ENCODE peak calls at places on chromosomes 12 and 14, in nine cellular contexts. One of them, this sample, is unnamed.

GRCh38 chr12:13128291-13129000 is 25.0 kb upstream of the GSG1 start:
- DNase-seq in NCI-H2107: no peak
- DNase-seq in stimulated activated CD4-positive, alpha-beta T cell treated with anti-CD3 and anti-CD28 coated beads, Interleukin-15, amount 100 ng/mL, for 1 hour: no peak
- DNase-seq in neuronal stem cell: no peak
- DNase-seq in left cardiac atrium: no peak
- DNase-seq in left ventricle myocardium inferior: no peak
- DNase-seq in NCI-H1436: no peak
- DNase-seq in NCI-H2081: no peak
- DNase-seq in stromal cell of bone marrow: no peak
- DNase-seq in this sample: no peak

GRCh38 chr12:75908961-75909699 is 122.4 kb downstream of the PHLDA1 start:
- DNase-seq in NCI-H2107: no peak
- DNase-seq in stimulated activated CD4-positive, alpha-beta T cell treated with anti-CD3 and anti-CD28 coated beads, Interleukin-15, amount 100 ng/mL, for 1 hour: no peak
- DNase-seq in neuronal stem cell: no peak
- DNase-seq in left cardiac atrium: peak; percentile 80
- DNase-seq in left ventricle myocardium inferior: peak; percentile 78
- DNase-seq in NCI-H1436: no peak
- DNase-seq in NCI-H2081: peak; percentile 76
- DNase-seq in stromal cell of bone marrow: peak; percentile 64
- DNase-seq in this sample: peak; percentile 63

GRCh38 chr12:117228239-117228638 is 38.0 kb upstream of the FBXO21 start:
- DNase-seq in NCI-H2107: no peak
- DNase-seq in stimulated activated CD4-positive, alpha-beta T cell treated with anti-CD3 and anti-CD28 coated beads, Interleukin-15, amount 100 ng/mL, for 1 hour: no peak
- DNase-seq in neuronal stem cell: no peak
- DNase-seq in left cardiac atrium: no peak
- DNase-seq in left ventricle myocardium inferior: no peak
- DNase-seq in NCI-H1436: no peak
- DNase-seq in NCI-H2081: no peak
- DNase-seq in stromal cell of bone marrow: no peak
- DNase-seq in this sample: no peak

GRCh38 chr12:89352492-89353187 is at the start of gene DUSP6:
- DNase-seq in NCI-H2107: peak; percentile 80
- DNase-seq in stimulated activated CD4-positive, alpha-beta T cell treated with anti-CD3 and anti-CD28 coated beads, Interleukin-15, amount 100 ng/mL, for 1 hour: peak; percentile 58
- DNase-seq in neuronal stem cell: peak; percentile 98
- DNase-seq in left cardiac atrium: peak; percentile 96
- DNase-seq in left ventricle myocardium inferior: peak; percentile 94
- DNase-seq in NCI-H1436: peak; percentile 95
- DNase-seq in NCI-H2081: peak; percentile 96
- DNase-seq in stromal cell of bone marrow: peak; percentile 99
- DNase-seq in this sample: peak; percentile 97

GRCh38 chr12:101697197-101697929 is at the start of gene CHPT1:
- DNase-seq in NCI-H2107: peak; percentile 46
- DNase-seq in stimulated activated CD4-positive, alpha-beta T cell treated with anti-CD3 and anti-CD28 coated beads, Interleukin-15, amount 100 ng/mL, for 1 hour: peak; percentile 13
- DNase-seq in neuronal stem cell: peak; percentile 63
- DNase-seq in left cardiac atrium: peak; percentile 82
- DNase-seq in left ventricle myocardium inferior: peak; percentile 84
- DNase-seq in NCI-H1436: peak; percentile 70
- DNase-seq in NCI-H2081: peak; percentile 53
- DNase-seq in stromal cell of bone marrow: no peak
- DNase-seq in this sample: no peak

GRCh38 chr12:43131304-43131703 is 420.7 kb downstream of the ADAMTS20 start:
- DNase-seq in NCI-H2107: no peak
- DNase-seq in stimulated activated CD4-positive, alpha-beta T cell treated with anti-CD3 and anti-CD28 coated beads, Interleukin-15, amount 100 ng/mL, for 1 hour: no peak
- DNase-seq in neuronal stem cell: peak; percentile 5
- DNase-seq in left cardiac atrium: no peak
- DNase-seq in left ventricle myocardium inferior: no peak
- DNase-seq in NCI-H1436: no peak
- DNase-seq in NCI-H2081: no peak
- DNase-seq in stromal cell of bone marrow: no peak
- DNase-seq in this sample: no peak

GRCh38 chr12:53499261-53500118 is at the start of gene MAP3K12:
- DNase-seq in NCI-H2107: no peak
- DNase-seq in stimulated activated CD4-positive, alpha-beta T cell treated with anti-CD3 and anti-CD28 coated beads, Interleukin-15, amount 100 ng/mL, for 1 hour: no peak
- DNase-seq in neuronal stem cell: peak; percentile 54
- DNase-seq in left cardiac atrium: peak; percentile 77
- DNase-seq in left ventricle myocardium inferior: peak; percentile 68
- DNase-seq in NCI-H1436: peak; percentile 73
- DNase-seq in NCI-H2081: peak; percentile 58
- DNase-seq in stromal cell of bone marrow: peak; percentile 54
- DNase-seq in this sample: peak; percentile 34

GRCh38 chr14:47790477-47790876 is 115.1 kb upstream of the MDGA2 start:
- DNase-seq in NCI-H2107: no peak
- DNase-seq in stimulated activated CD4-positive, alpha-beta T cell treated with anti-CD3 and anti-CD28 coated beads, Interleukin-15, amount 100 ng/mL, for 1 hour: no peak
- DNase-seq in neuronal stem cell: no peak
- DNase-seq in left cardiac atrium: no peak
- DNase-seq in left ventricle myocardium inferior: no peak
- DNase-seq in NCI-H1436: no peak
- DNase-seq in NCI-H2081: no peak
- DNase-seq in stromal cell of bone marrow: no peak
- DNase-seq in this sample: no peak